ENCODE peak calls at places on chromosomes 1 and 21, in five cellular contexts. B, N, T, X and M are unnamed samples.

GRCh38 chr1:112828716-112829115 is 113.6 kb upstream of the PPM1J start:
- DNase-seq in N (no peak), X (no peak), B (no peak), T (no peak), M (no peak)

GRCh38 chr1:236163460-236164153 is 21.3 kb downstream of the GPR137B start:
- DNase-seq in X (no peak), B (no peak), T (no peak), N (no peak), M (no peak)

GRCh38 chr1:173502104-173502503 is 25.0 kb downstream of the PRDX6 start:
- DNase-seq in X (peak; percentile 19), N (no peak), T (no peak), B (no peak), M (no peak)

GRCh38 chr1:214422137-214422671 is 129.2 kb downstream of the PTPN14 start:
- DNase-seq in X (no peak), T (no peak), N (no peak), B (no peak), M (no peak)

GRCh38 chr1:17498214-17498613 is 41.3 kb upstream of the ARHGEF10L start:
- DNase-seq in N (no peak), X (peak; percentile 50), B (no peak), T (no peak), M (no peak)

GRCh38 chr1:64537942-64538341 is 68.0 kb downstream of the CACHD1 start:
- DNase-seq in B (no peak), N (no peak), T (no peak), X (no peak), M (no peak)

GRCh38 chr1:226666164-226666506 is 72.9 kb downstream of the ITPKB start:
- DNase-seq in B (no peak), N (no peak), X (no peak), T (no peak), M (no peak)

GRCh38 chr1:98651116-98651625 is 10.3 kb upstream of the SNX7 start:
- DNase-seq in N (no peak), X (no peak), B (no peak), T (no peak), M (no peak)

GRCh38 chr1:167342846-167343245 is 122.2 kb downstream of the POU2F1 start:
- DNase-seq in N (no peak), B (no peak), X (peak; percentile 19), T (no peak), M (no peak)

GRCh38 chr21:20971296-20971921 is 26.8 kb upstream of the NCAM2 start:
- DNase-seq in T (peak; percentile 59), B (no peak), N (no peak), X (peak; percentile 18), M (no peak)

GRCh38 chr1:29703596-29703995 is 467.3 kb downstream of the PTPRU start:
- DNase-seq in T (peak; percentile 36), N (no peak), B (peak; percentile 61), X (no peak), M (no peak)

GRCh38 chr1:36349241-36349671 is 25.8 kb upstream of the EVA1B start:
- DNase-seq in B (no peak), T (no peak), N (peak; percentile 88), X (peak; percentile 11), M (no peak)

GRCh38 chr1:183227963-183228649 is 42.0 kb downstream of the LAMC2 start:
- DNase-seq in X (peak; percentile 30), B (peak; percentile 88), N (no peak), T (peak; percentile 48), M (peak; percentile 26)

GRCh38 chr1:117615474-117615873 is 9.6 kb downstream of the TENT5C start:
- DNase-seq in X (no peak), N (no peak), B (no peak), T (no peak), M (no peak)

GRCh38 chr1:162847839-162848453 is 13.0 kb downstream of the CCDC190 start:
- DNase-seq in T (peak; percentile 87), B (peak; percentile 91), N (no peak), X (peak; percentile 62), M (peak; percentile 62)

GRCh38 chr1:81690881-81691453 is 109.8 kb upstream of the ADGRL2 start:
- DNase-seq in X (no peak), T (no peak), N (no peak), B (no peak), M (no peak)
- H3K27ac ChIP-seq in X (no peak overlapping the region), T (no peak overlapping the region), N (no peak overlapping the region), B (no peak overlapping the region), M (no peak overlapping the region)

DNA sequence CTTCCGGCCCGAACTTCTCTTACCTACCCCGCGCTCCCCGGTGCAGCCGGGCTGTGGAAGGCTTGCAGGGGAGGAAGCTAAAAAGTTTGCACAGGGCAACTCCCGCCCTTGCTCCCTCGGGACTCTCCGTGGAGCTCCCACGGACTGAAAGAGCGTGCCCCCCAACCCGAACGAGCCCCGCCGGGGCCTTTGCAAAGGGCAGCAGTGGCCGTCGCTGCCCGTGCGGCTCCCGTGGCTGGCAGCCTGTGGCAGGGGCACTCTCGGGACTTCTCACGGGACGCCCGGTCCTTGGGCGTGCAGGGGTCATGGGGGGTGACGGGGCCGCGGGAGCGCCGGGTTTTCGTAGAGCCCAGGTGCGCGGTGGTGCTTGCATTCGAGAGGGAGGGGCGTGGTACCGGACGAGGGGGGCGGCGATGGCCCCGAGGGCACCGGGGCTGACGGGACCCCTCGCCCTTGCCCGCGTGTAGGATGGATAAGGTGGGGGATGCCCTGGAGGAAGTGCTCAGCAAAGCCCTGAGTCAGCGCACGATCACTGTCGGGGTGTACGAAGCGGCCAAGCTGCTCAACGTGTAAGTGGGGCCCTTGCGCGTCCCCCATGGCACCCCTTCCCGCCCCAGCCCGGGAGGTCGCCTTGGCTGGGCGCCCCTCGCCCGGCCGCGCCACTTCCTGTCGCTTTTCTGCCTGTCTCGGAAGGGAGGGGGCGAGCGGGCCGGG is 714 bp downstream of the GADD45A start:
- DNase-seq in X (no peak), B (peak; percentile 66), T (peak; percentile 62), N (no peak), M (no peak)
- TF ChIP-seq ATF3 in X (no peak), B (no peak), T (no peak), N (no peak), M (no peak)

GRCh38 chr1:212271234-212271633 is 14.0 kb upstream of the PPP2R5A start:
- DNase-seq in N (no peak), B (no peak), X (no peak), T (no peak), M (no peak)

GRCh38 chr1:212267017-212267416 is 18.2 kb upstream of the PPP2R5A start:
- DNase-seq in X (no peak), N (no peak), T (no peak), B (no peak), M (no peak)

GRCh38 chr1:212269306-212269705 is 15.9 kb upstream of the PPP2R5A start:
- DNase-seq in X (no peak), B (no peak), N (no peak), T (no peak), M (no peak)

GRCh38 chr1:212270564-212270963 is 14.6 kb upstream of the PPP2R5A start:
- DNase-seq in T (no peak), B (no peak), X (no peak), N (no peak), M (no peak)

GRCh38 chr1:212267460-212267859 is 17.8 kb upstream of the PPP2R5A start:
- DNase-seq in X (no peak), T (no peak), N (no peak), B (no peak), M (no peak)
- TF ChIP-seq RAD21 in X (no peak), T (no peak), N (no peak), B (no peak), M (no peak)

GRCh38 chr1:58881471-58881994 is 97.7 kb upstream of the JUN start:
- DNase-seq in B (no peak), N (no peak), X (peak; percentile 96), T (peak; percentile 94), M (peak; percentile 57)
- H3K27ac ChIP-seq in B (no peak overlapping the region), N (no peak overlapping the region), X (peak overlapping the region; percentile 77), T (peak overlapping the region; percentile 97), M (no peak overlapping the region)

DNA sequence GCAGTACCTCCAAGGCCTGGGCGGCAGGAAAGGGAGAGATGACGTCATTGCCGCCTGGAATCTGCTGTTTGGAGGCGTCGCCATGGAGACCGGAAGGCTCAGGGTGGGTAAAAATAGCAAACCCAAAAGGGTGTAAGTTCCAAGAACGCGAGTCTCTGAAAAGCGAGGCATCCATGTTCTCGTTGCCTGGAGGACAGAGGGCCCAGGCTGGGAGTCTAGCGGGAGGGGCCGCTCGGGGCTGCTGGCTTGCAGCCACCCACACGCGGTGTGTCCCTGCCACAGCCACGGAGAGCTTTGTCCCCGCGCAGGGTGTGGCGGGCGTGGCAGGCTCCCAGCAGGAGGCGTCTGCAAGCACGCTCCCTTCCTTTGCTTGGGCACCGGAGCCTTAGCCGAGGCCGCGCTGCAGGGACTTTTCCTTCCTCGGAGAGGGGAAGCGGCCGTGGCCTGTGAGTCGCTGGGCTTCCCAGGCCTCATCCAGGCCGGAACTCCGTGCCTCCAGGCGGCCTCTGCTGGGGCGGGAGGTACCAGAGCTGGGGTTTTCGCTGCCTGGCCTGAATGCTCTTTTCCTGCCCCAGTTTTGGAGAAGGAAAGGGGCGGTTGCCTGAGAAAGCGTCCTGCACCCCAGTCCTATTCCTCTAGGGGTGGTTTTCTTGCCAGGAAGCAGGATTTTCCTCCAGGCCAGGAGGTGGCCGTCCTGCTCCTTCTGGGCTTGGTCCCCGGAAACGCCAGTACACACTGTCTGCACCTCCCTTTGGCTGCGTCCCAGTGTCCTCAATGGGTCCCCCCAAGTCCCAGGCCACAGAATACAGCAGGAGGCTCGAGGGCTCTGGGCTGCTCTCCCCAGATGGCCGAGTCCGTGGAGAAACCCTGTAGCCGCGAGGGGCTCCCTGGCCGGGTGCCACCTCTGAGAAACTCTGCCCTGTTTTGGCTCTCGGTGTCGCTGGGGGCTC is 15.3 kb upstream of the SKI start:
- DNase-seq in T (peak; percentile 88), B (peak; percentile 92), N (no peak), X (peak; percentile 50), M (peak; percentile 81)
- TF ChIP-seq ATF3 in T (peak; percentile 99), B (no peak), N (no peak), X (no peak), M (no peak)

GRCh38 chr1:13952985-13953384 is 253.0 kb downstream of the PRDM2 start:
- DNase-seq in N (no peak), B (no peak), X (no peak), T (no peak), M (no peak)

GRCh38 chr1:13950637-13951036 is 250.6 kb downstream of the PRDM2 start:
- DNase-seq in T (peak; percentile 39), N (no peak), X (no peak), B (peak; percentile 71), M (peak; percentile 3)

GRCh38 chr1:13951793-13952751 is 252.1 kb downstream of the PRDM2 start:
- DNase-seq in X (no peak), B (no peak), T (no peak), N (no peak), M (no peak)

GRCh38 chr1:13960376-13960987 is 260.5 kb downstream of the PRDM2 start:
- DNase-seq in X (peak; percentile 43), N (peak; percentile 17), T (peak; percentile 80), B (peak; percentile 93), M (peak; percentile 44)

GRCh38 chr1:13956386-13956785 is 256.4 kb downstream of the PRDM2 start:
- DNase-seq in B (no peak), T (no peak), N (no peak), X (no peak), M (no peak)
- TF ChIP-seq RAD21 in B (no peak), T (no peak), N (no peak), X (no peak), M (no peak)